ENCODE peak calls at places on chromosomes 7 and 10, in five cellular contexts. One of them, this sample, is unnamed.

GRCh38 chr7:142379445-142379844 is 121.6 kb upstream of the PRSS58 start:
- DNase-seq in foreskin fibroblast: no peak
- DNase-seq in stimulated activated CD8-positive, alpha-beta memory T cell treated with anti-CD3 and anti-CD28 coated beads, Interleukin-4, amount 100 ng/mL, for 4 hours: no peak
- DNase-seq in GM12891: no peak
- DNase-seq in hypothalamus: no peak
- DNase-seq in this sample: no peak

GRCh38 chr7:128165927-128166420 is 75.1 kb upstream of the LEP start:
- DNase-seq in foreskin fibroblast: no peak
- DNase-seq in stimulated activated CD8-positive, alpha-beta memory T cell treated with anti-CD3 and anti-CD28 coated beads, Interleukin-4, amount 100 ng/mL, for 4 hours: no peak
- DNase-seq in GM12891: no peak
- DNase-seq in hypothalamus: no peak
- DNase-seq in this sample: no peak

GRCh38 chr10:5013385-5013784 is 9.7 kb upstream of the AKR1C2 start:
- DNase-seq in foreskin fibroblast: no peak
- DNase-seq in stimulated activated CD8-positive, alpha-beta memory T cell treated with anti-CD3 and anti-CD28 coated beads, Interleukin-4, amount 100 ng/mL, for 4 hours: no peak
- DNase-seq in GM12891: no peak
- DNase-seq in hypothalamus: no peak
- DNase-seq in this sample: no peak

GRCh38 chr7:100682228-100682741 is 8.7 kb downstream of the GNB2 start:
- DNase-seq in foreskin fibroblast: peak; percentile 57
- DNase-seq in stimulated activated CD8-positive, alpha-beta memory T cell treated with anti-CD3 and anti-CD28 coated beads, Interleukin-4, amount 100 ng/mL, for 4 hours: no peak
- DNase-seq in GM12891: peak; percentile 18
- DNase-seq in hypothalamus: no peak
- DNase-seq in this sample: no peak

GRCh38 chr7:18337425-18337824 is 158.1 kb upstream of the HDAC9 start:
- DNase-seq in foreskin fibroblast: no peak
- DNase-seq in stimulated activated CD8-positive, alpha-beta memory T cell treated with anti-CD3 and anti-CD28 coated beads, Interleukin-4, amount 100 ng/mL, for 4 hours: no peak
- DNase-seq in GM12891: no peak
- DNase-seq in hypothalamus: no peak
- DNase-seq in this sample: no peak

GRCh38 chr7:157347217-157347904 is 10.6 kb downstream of the DNAJB6 start:
- DNase-seq in foreskin fibroblast: peak; percentile 67
- DNase-seq in stimulated activated CD8-positive, alpha-beta memory T cell treated with anti-CD3 and anti-CD28 coated beads, Interleukin-4, amount 100 ng/mL, for 4 hours: no peak
- DNase-seq in GM12891: no peak
- DNase-seq in hypothalamus: no peak
- DNase-seq in this sample: no peak

GRCh38 chr10:930415-931325 is 835 bp downstream of the LARP4B start:
- DNase-seq in foreskin fibroblast: peak; percentile 75
- DNase-seq in stimulated activated CD8-positive, alpha-beta memory T cell treated with anti-CD3 and anti-CD28 coated beads, Interleukin-4, amount 100 ng/mL, for 4 hours: no peak
- DNase-seq in GM12891: no peak
- DNase-seq in hypothalamus: peak; percentile 10
- DNase-seq in this sample: peak; percentile 49

GRCh38 chr7:75878312-75878768 is 494 bp upstream of the RHBDD2 start:
- DNase-seq in foreskin fibroblast: no peak
- DNase-seq in stimulated activated CD8-positive, alpha-beta memory T cell treated with anti-CD3 and anti-CD28 coated beads, Interleukin-4, amount 100 ng/mL, for 4 hours: no peak
- DNase-seq in GM12891: no peak
- DNase-seq in hypothalamus: no peak
- DNase-seq in this sample: no peak

GRCh38 chr10:24202181-24202570 is 6.8 kb upstream of the KIAA1217 start:
- DNase-seq in foreskin fibroblast: no peak
- DNase-seq in stimulated activated CD8-positive, alpha-beta memory T cell treated with anti-CD3 and anti-CD28 coated beads, Interleukin-4, amount 100 ng/mL, for 4 hours: no peak
- DNase-seq in GM12891: no peak
- DNase-seq in hypothalamus: no peak
- DNase-seq in this sample: no peak

GRCh38 chr10:93296151-93296550 is 186.0 kb downstream of the MYOF start:
- DNase-seq in foreskin fibroblast: no peak
- DNase-seq in stimulated activated CD8-positive, alpha-beta memory T cell treated with anti-CD3 and anti-CD28 coated beads, Interleukin-4, amount 100 ng/mL, for 4 hours: no peak
- DNase-seq in GM12891: no peak
- DNase-seq in hypothalamus: no peak
- DNase-seq in this sample: no peak

GRCh38 chr7:80876894-80877414 is 41.9 kb downstream of the SEMA3C start:
- DNase-seq in foreskin fibroblast: peak; percentile 63
- DNase-seq in stimulated activated CD8-positive, alpha-beta memory T cell treated with anti-CD3 and anti-CD28 coated beads, Interleukin-4, amount 100 ng/mL, for 4 hours: no peak
- DNase-seq in GM12891: no peak
- DNase-seq in hypothalamus: no peak
- DNase-seq in this sample: no peak

This sample was measured in C1 segment of cervical spinal cord.